ENCODE peak calls at places on chromosomes 13 and 19, in four cellular contexts. Z is heart left ventricle, I is adrenal gland, W is ovary. V is an unnamed sample.

GRCh38 chr13:28539625-28540286 is 44.8 kb upstream of the FLT1 start:
- DNase-seq in I (no peak), Z (no peak), W (no peak), V (no peak)

GRCh38 chr19:13172335-13173128 is 22.3 kb downstream of the IER2 start:
- DNase-seq in W (peak; percentile 60), I (peak; percentile 94), Z (peak; percentile 75), V (peak; percentile 66)

GRCh38 chr13:32940601-32941000 is 75.6 kb upstream of the KL start:
- DNase-seq in W (peak; percentile 66), I (peak; percentile 59), Z (no peak), V (no peak)

GRCh38 chr13:95644611-95645052 is at the start of gene DZIP1:
- DNase-seq in W (peak; percentile 91), Z (peak; percentile 84), I (peak; percentile 90), V (peak; percentile 28)

GRCh38 chr13:98658131-98658530 is 81.2 kb upstream of the STK24 start:
- DNase-seq in W (no peak), Z (no peak), I (no peak), V (no peak)

GRCh38 chr13:29507356-29507755 is 88.1 kb downstream of the SLC7A1 start:
- DNase-seq in W (no peak), Z (no peak), I (no peak), V (no peak)

GRCh38 chr19:46295401-46296308 is 1.2 kb upstream of the HIF3A start:
- DNase-seq in I (no peak), W (no peak), Z (no peak), V (no peak)

GRCh38 chr19:54376610-54377009 is 11.9 kb upstream of the LAIR1 start:
- DNase-seq in I (no peak), W (no peak), Z (no peak), V (no peak)

GRCh38 chr13:46389985-46390384 is 2.9 kb upstream of the RUBCNL start:
- DNase-seq in W (no peak), Z (peak; percentile 29), I (peak; percentile 68), V (no peak)

GRCh38 chr19:19061491-19061890 is 2.3 kb upstream of the SLC25A42 start:
- DNase-seq in W (no peak), Z (peak; percentile 58), I (no peak), V (peak; percentile 48)

GRCh38 chr13:35768126-35768525 is 291.6 kb upstream of the MAB21L1 start:
- DNase-seq in W (no peak), Z (no peak), I (no peak), V (no peak)

GRCh38 chr19:13995017-13995728 is 10.9 kb downstream of the RFX1 start:
- DNase-seq in I (no peak), W (no peak), Z (no peak), V (peak; percentile 81)

GRCh38 chr13:42078113-42078769 is 29.8 kb downstream of the DGKH start:
- DNase-seq in I (no peak), W (no peak), Z (no peak), V (no peak)

GRCh38 chr13:51585696-51586095 is 1.4 kb downstream of the WDFY2 start:
- DNase-seq in I (no peak), Z (no peak), W (no peak), V (no peak)

GRCh38 chr13:89925107-89925506 is 1422.4 kb upstream of the MIR17HG start:
- DNase-seq in Z (no peak), I (no peak), W (no peak), V (no peak)

GRCh38 chr13:94464771-94465170 is 14.7 kb downstream of the DCT start:
- DNase-seq in I (no peak), W (no peak), Z (no peak), V (no peak)

GRCh38 chr19:55390461-55390880 is 4.7 kb downstream of the RPL28 start:
- DNase-seq in Z (no peak), I (no peak), W (no peak), V (no peak)

GRCh38 chr13:98885605-98886004 is 92.3 kb downstream of the DOCK9 start:
- DNase-seq in W (no peak), Z (no peak), I (no peak), V (no peak)

GRCh38 chr19:11330103-11330502 is 9.4 kb downstream of the RAB3D start:
- DNase-seq in W (no peak), Z (no peak), I (no peak), V (no peak)

DNA sequence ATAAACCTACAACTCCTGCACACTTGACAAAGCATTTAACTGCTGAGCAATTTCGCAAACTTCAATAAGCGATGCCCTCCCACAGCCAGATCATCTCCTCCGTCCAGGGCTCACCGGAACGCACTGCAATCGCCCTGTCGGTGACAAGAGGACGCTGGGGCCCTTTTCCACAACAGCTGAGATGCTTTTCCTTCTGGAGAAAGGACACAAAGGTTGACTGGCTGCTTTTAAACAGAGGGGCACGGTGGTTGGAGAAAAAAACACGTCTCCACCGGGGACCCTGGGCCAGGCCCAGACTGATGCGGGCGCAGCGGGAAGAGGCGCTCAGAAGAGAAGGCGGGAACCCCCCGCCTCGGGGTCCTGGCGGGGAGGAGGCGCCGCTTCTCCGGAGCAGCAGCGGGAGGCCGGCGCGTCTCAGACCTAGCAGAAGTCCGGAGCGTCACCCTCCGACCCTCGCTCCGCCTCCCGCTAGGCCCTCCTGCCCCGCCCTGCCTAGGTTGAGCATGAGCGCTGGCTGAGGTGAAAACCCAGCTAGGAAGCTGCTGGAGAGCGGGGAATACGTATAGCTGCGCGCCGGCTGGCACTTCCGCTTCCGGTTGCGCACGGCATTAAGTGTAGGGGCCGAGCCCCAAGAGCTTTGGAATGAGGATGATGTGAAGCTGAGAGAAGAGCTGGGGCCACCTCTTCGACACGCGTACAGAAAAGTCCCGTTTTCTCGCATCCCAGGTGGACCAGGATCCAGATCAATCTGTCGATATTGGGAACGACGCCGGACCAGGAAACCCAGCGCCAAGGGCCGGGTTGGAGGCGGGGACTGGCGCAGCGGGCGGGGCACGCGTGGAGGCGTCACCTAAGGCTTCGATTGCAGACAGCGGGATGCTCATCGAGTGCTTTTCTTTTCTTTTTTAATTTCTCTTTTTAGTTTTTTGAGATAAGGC is at the start of gene ZNF846:
- DNase-seq in W (peak; percentile 95), I (peak; percentile 97), Z (peak; percentile 93), V (peak; percentile 87)
- TF ChIP-seq POLR2A in W (peak; percentile 59), I (peak; percentile 40), Z (no peak), V (peak; percentile 29)

DNA sequence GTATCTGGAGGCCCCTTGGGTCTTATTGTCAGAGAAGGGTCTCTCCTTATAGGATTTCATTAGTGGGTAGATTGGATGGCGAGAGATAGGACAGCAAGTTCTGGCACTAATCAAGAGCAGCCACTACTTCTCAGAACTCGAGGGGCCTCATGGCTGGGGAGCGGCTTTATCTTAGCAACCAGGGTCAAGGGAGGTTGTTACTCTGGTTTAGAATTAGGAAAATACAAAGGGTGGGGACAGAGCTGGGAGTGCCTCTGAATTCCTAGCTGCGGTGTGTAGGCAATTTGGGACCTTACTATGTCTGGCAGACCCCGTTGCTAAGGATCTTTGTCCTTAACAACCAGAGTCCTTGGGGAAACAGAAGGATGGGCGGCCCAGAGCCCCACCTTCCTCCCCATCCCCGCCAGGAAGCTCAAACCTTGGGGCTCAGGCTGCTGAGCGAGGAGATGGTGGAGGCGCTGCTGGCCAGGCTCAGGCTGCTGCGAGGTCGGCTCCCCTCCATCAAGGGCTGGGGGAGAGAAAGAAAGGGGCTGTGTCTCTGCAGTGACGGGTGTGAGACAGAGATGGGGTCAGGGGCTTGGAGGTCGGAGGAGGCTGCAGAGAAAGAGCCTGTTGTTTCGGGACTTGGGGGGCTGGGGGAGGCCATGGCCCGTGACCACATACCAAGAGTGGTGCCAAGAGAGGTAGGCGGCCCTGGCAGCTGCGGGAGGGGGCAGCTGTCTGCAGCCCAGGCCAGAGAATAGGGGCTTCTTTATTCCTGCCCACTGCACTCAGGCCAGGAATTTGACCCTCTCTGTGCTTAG is 1.1 kb downstream of the PLEKHA4 start:
- DNase-seq in W (no peak), I (no peak), Z (no peak), V (no peak)
- H3K4me3 ChIP-seq in W (peak overlapping the region; percentile 35), I (no peak overlapping the region), Z (peak overlapping the region; percentile 51), V (no peak overlapping the region)

GRCh38 chr19:3068071-3068470 is 5.8 kb upstream of the TLE5 start:
- DNase-seq in W (no peak), Z (no peak), I (peak; percentile 92), V (peak; percentile 45)

GRCh38 chr19:3073931-3074595 is 11.8 kb upstream of the TLE5 start:
- DNase-seq in Z (no peak), W (peak; percentile 72), I (no peak), V (no peak)

GRCh38 chr19:3071764-3072163 is 9.5 kb upstream of the TLE5 start:
- DNase-seq in I (no peak), Z (no peak), W (no peak), V (no peak)

GRCh38 chr19:3075605-3076431 is 13.5 kb upstream of the TLE5 start:
- DNase-seq in Z (peak; percentile 52), W (peak; percentile 80), I (peak; percentile 74), V (no peak)

GRCh38 chr19:3073159-3073563 is 10.9 kb upstream of the TLE5 start:
- DNase-seq in Z (no peak), I (no peak), W (no peak), V (peak; percentile 81)
- TF ChIP-seq POLR2A in Z (no peak), I (no peak), W (no peak), V (no peak)

GRCh38 chr19:51345076-51345620 is 3.2 kb upstream of the VSIG10L start:
- DNase-seq in W (no peak), Z (no peak), I (no peak), V (no peak)
- H3K4me3 ChIP-seq in W (no peak overlapping the region), Z (no peak overlapping the region), I (no peak overlapping the region), V (no peak overlapping the region)

GRCh38 chr19:27758626-27759505 is 1454.1 kb downstream of the UQCRFS1 start:
- DNase-seq in I (no peak), Z (no peak), W (no peak), V (no peak)

GRCh38 chr19:27762933-27763332 is 1450.0 kb downstream of the UQCRFS1 start:
- DNase-seq in Z (no peak), I (peak; percentile 14), W (no peak), V (no peak)

GRCh38 chr19:27764186-27764804 is 1448.7 kb downstream of the UQCRFS1 start:
- DNase-seq in I (no peak), Z (no peak), W (no peak), V (no peak)

GRCh38 chr19:27754700-27755099 is 1458.3 kb downstream of the UQCRFS1 start:
- DNase-seq in W (no peak), Z (no peak), I (no peak), V (no peak)

GRCh38 chr19:27759896-27760295 is 1453.1 kb downstream of the UQCRFS1 start:
- DNase-seq in I (no peak), Z (no peak), W (no peak), V (no peak)
- TF ChIP-seq POLR2A in I (no peak), Z (no peak), W (no peak), V (no peak)

GRCh38 chr13:20713014-20713376 is 9.5 kb downstream of the IL17D start:
- DNase-seq in W (no peak), I (no peak), Z (no peak), V (no peak)
- H3K4me3 ChIP-seq in W (no peak overlapping the region), I (peak overlapping the region; percentile 23), Z (peak overlapping the region; percentile 26), V (peak overlapping the region; percentile 38)